ENCODE peak calls at places on chromosomes 2 and 18, in ten cellular contexts. J, C, E, N, P, M, X, Q, U and V are unnamed samples.

GRCh38 chr2:154875999-154876398 is 177.5 kb downstream of the KCNJ3 start:
- DNase-seq in J (no peak), C (no peak), E (no peak), N (no peak), P (no peak), M (no peak), X (no peak), Q (no peak), U (no peak), V (no peak)

GRCh38 chr2:240627736-240628506 is 2.6 kb downstream of the GPR35 start:
- DNase-seq in J (no peak), C (no peak), E (no peak), N (no peak), P (no peak), M (no peak), X (no peak), Q (peak; percentile 7), U (no peak), V (no peak)

GRCh38 chr2:17076535-17076934 is 410.9 kb upstream of the CYRIA start:
- DNase-seq in J (no peak), C (no peak), E (no peak), N (no peak), P (no peak), M (no peak), X (no peak), Q (no peak), U (no peak), V (no peak)

GRCh38 chr2:105774781-105775337 is 30.1 kb downstream of the NCK2 start:
- DNase-seq in J (no peak), C (no peak), E (no peak), N (no peak), P (no peak), M (no peak), X (no peak), Q (no peak), U (no peak), V (no peak)

GRCh38 chr2:213232649-213233437 is 51.4 kb upstream of the SPAG16 start:
- DNase-seq in J (no peak), C (no peak), E (no peak), N (no peak), P (no peak), M (peak; percentile 99), X (no peak), Q (peak; percentile 25), U (no peak), V (peak; percentile 37)

GRCh38 chr18:79401494-79402208 is 5.9 kb downstream of the NFATC1 start:
- DNase-seq in J (no peak), C (no peak), E (peak; percentile 14), N (no peak), P (no peak), M (peak; percentile 38), X (no peak), Q (no peak), U (no peak), V (no peak)

GRCh38 chr2:216713691-216714411 is 18.5 kb upstream of the IGFBP5 start:
- DNase-seq in J (no peak), C (peak; percentile 28), E (no peak), N (no peak), P (peak; percentile 76), M (no peak), X (peak; percentile 19), Q (no peak), U (peak; percentile 62), V (peak; percentile 94)

GRCh38 chr18:42814184-42814583 is 301.3 kb downstream of the RIT2 start:
- DNase-seq in J (no peak), C (no peak), E (no peak), N (no peak), P (no peak), M (no peak), X (no peak), Q (no peak), U (no peak), V (no peak)

GRCh38 chr2:39228413-39229209 is 15.2 kb downstream of the CDKL4 start:
- DNase-seq in J (no peak), C (no peak), E (no peak), N (no peak), P (no peak), M (peak; percentile 84), X (no peak), Q (peak; percentile 63), U (no peak), V (peak; percentile 0)

GRCh38 chr2:102033028-102033749 is 41.4 kb downstream of the IL1R2 start:
- DNase-seq in J (no peak), C (peak; percentile 93), E (no peak), N (no peak), P (peak; percentile 66), M (peak; percentile 91), X (peak; percentile 73), Q (peak; percentile 46), U (peak; percentile 87), V (peak; percentile 87)

GRCh38 chr2:232013701-232014353 is 52.3 kb downstream of the DIS3L2 start:
- DNase-seq in J (no peak), C (peak; percentile 93), E (no peak), N (no peak), P (peak; percentile 79), M (no peak), X (no peak), Q (no peak), U (peak; percentile 10), V (peak; percentile 97)

GRCh38 chr2:240915526-240916335 is 9.6 kb downstream of the CROCC2 start:
- DNase-seq in J (no peak), C (no peak), E (peak; percentile 52), N (no peak), P (no peak), M (no peak), X (no peak), Q (no peak), U (no peak), V (no peak)

GRCh38 chr18:7370812-7371211 is 139.9 kb downstream of the LRRC30 start:
- DNase-seq in J (no peak), C (no peak), E (no peak), N (no peak), P (no peak), M (no peak), X (peak; percentile 23), Q (no peak), U (peak; percentile 18), V (no peak)

GRCh38 chr2:1556776-1557466 is 143.7 kb downstream of the TPO start:
- DNase-seq in J (no peak), C (peak; percentile 75), E (no peak), N (no peak), P (peak; percentile 86), M (no peak), X (peak; percentile 28), Q (no peak), U (no peak), V (peak; percentile 55)

GRCh38 chr2:220569380-220569779 is 942.0 kb downstream of the SLC4A3 start:
- DNase-seq in J (no peak), C (no peak), E (no peak), N (no peak), P (no peak), M (no peak), X (no peak), Q (no peak), U (no peak), V (no peak)

GRCh38 chr2:184540246-184540789 is 58.0 kb upstream of the ZNF804A start:
- DNase-seq in J (no peak), C (no peak), E (no peak), N (no peak), P (no peak), M (no peak), X (no peak), Q (no peak), U (no peak), V (no peak)

GRCh38 chr2:43605851-43606250 is 10.0 kb upstream of the THADA start:
- DNase-seq in J (no peak), C (no peak), E (no peak), N (no peak), P (no peak), M (no peak), X (no peak), Q (no peak), U (no peak), V (no peak)

GRCh38 chr2:85524567-85524923 is 14.4 kb upstream of the MAT2A start:
- DNase-seq in J (no peak), C (no peak), E (peak; percentile 30), N (no peak), P (no peak), M (peak; percentile 50), X (peak; percentile 41), Q (no peak), U (peak; percentile 62), V (no peak)

GRCh38 chr18:25974630-25975077 is 115.8 kb downstream of the SS18 start:
- DNase-seq in J (no peak), C (no peak), E (no peak), N (no peak), P (no peak), M (peak; percentile 6), X (no peak), Q (no peak), U (no peak), V (no peak)

GRCh38 chr18:77124452-77124922 is 8.1 kb downstream of the MBP start:
- DNase-seq in J (no peak), C (no peak), E (no peak), N (peak; percentile 30), P (no peak), M (peak; percentile 83), X (no peak), Q (peak; percentile 73), U (no peak), V (no peak)

GRCh38 chr2:112256654-112257053 is 1.8 kb upstream of the ZC3H8 start:
- DNase-seq in J (no peak), C (no peak), E (no peak), N (no peak), P (no peak), M (no peak), X (no peak), Q (no peak), U (no peak), V (no peak)

GRCh38 chr2:96116424-96116878 is at the start of gene ADRA2B:
- DNase-seq in J (peak; percentile 91), C (peak; percentile 29), E (peak; percentile 73), N (peak; percentile 49), P (peak; percentile 45), M (peak; percentile 75), X (peak; percentile 88), Q (peak; percentile 87), U (peak; percentile 77), V (no peak)

GRCh38 chr2:148812306-148812705 is 62.7 kb upstream of the KIF5C start:
- DNase-seq in J (no peak), C (peak; percentile 40), E (no peak), N (no peak), P (peak; percentile 43), M (no peak), X (peak; percentile 25), Q (no peak), U (peak; percentile 10), V (peak; percentile 25)